ENCODE peak calls at places on chromosomes 16 and 17, in four cellular contexts. I is PC-3, Q is GM23248, S is GM23338. U is an unnamed sample. For H3K4me1, the result is how much of the 10 kb centered on the place peaks cover.

GRCh38 chr16:49463529-49463928 is 89.9 kb downstream of the C16orf78 start:
- DNase-seq in Q (no peak), I (no peak), S (no peak), U (peak)

GRCh38 chr17:1724869-1725641 is 551 bp downstream of the WDR81 start:
- DNase-seq in S (peak), I (no peak), Q (no peak), U (peak)

GRCh38 chr17:1712271-1712670 is 2.1 kb upstream of the TLCD2 start:
- DNase-seq in Q (no peak), S (no peak), I (no peak), U (no peak)

GRCh38 chr17:8004899-8005298 is 2.5 kb downstream of the GUCY2D start:
- DNase-seq in Q (peak), S (no peak), I (no peak), U (no peak)

GRCh38 chr17:35612924-35613521 is 25.9 kb downstream of the AP2B1 start:
- DNase-seq in Q (peak), S (peak), I (peak), U (peak)

GRCh38 chr17:65518256-65518655 is 43.2 kb downstream of the AXIN2 start:
- DNase-seq in I (no peak), Q (peak), S (no peak), U (no peak)

GRCh38 chr17:6444573-6445335 is 499 bp downstream of the PIMREG start:
- DNase-seq in I (no peak), Q (peak), S (peak), U (no peak)

GRCh38 chr16:87108941-87109340 is 208.3 kb downstream of the C16orf95 start:
- DNase-seq in I (no peak), S (no peak), Q (peak), U (no peak)

GRCh38 chr17:56499799-56500388 is 93.6 kb upstream of the NOG start:
- DNase-seq in Q (peak), I (peak), S (peak), U (peak)

GRCh38 chr16:1159973-1160772 is 7.3 kb downstream of the CACNA1H start:
- DNase-seq in I (peak), S (no peak), Q (no peak), U (no peak)

GRCh38 chr16:68319185-68319908 is 8.5 kb downstream of the PRMT7 start:
- DNase-seq in S (no peak), I (no peak), Q (no peak), U (no peak)

GRCh38 chr16:85536073-85536410 is 77.1 kb upstream of the GSE1 start:
- DNase-seq in I (no peak), S (no peak), Q (peak), U (no peak)

GRCh38 chr17:5282639-5283217 is 644 bp downstream of the RABEP1 start:
- DNase-seq in Q (peak), S (peak), I (no peak), U (peak)

GRCh38 chr17:17440938-17441730 is 35.7 kb upstream of the MED9 start:
- DNase-seq in Q (no peak), I (no peak), S (no peak), U (no peak)

GRCh38 chr17:79834575-79835469 is 4.4 kb downstream of the CBX4 start:
- DNase-seq in I (peak), Q (no peak), S (peak), U (no peak)

GRCh38 chr16:56370836-56371235 is 54.5 kb downstream of the AMFR start:
- DNase-seq in Q (no peak), I (peak), S (no peak), U (no peak)

GRCh38 chr16:28096974-28097373 is 33.5 kb upstream of the GSG1L start:
- DNase-seq in S (no peak), I (no peak), Q (peak), U (no peak)

DNA sequence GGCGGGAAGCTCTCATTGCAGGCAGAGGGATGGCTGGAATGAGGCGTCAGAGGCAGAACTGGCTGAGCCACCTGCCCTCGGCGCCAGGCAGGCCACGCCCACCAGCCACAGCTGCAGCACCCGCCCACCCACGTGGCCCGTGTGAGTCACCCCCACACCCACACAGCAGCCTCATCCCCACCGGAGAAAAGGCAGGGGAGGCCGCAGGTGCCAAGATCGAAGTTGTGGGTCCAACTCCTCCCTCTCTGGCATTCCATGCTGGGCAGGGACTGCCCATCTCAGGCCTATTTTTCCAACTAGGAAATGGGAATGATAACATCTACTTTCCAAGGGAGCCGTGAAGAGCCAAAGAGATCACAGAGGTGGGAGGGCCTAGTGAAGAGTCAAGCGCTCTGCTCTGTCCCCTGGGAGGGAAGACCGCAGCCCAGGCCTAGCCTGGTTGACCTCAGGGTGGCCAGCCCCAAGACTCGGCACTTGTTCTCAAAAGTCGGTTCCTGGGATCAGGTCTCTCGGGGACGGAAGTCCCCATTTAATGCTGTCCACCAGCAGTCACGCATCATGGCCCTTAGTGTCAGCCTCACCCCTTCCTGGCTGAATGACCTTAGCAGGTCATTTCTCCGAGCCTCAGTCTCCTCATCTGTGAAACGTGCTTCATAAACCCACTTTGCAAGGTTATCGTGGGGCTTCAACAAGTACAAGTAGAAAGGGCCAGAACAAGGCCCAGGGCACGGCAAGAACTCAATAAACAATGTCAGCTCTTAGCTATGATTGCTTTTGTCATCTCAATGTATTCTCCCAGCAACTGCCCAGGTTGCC is at the start of gene TRPV3:
- DNase-seq in S (no peak), I (peak), Q (peak), U (peak)
- TF ChIP-seq EZH2phosphoT487 in S (no peak), I (no peak), Q (no peak), U (no peak)

DNA sequence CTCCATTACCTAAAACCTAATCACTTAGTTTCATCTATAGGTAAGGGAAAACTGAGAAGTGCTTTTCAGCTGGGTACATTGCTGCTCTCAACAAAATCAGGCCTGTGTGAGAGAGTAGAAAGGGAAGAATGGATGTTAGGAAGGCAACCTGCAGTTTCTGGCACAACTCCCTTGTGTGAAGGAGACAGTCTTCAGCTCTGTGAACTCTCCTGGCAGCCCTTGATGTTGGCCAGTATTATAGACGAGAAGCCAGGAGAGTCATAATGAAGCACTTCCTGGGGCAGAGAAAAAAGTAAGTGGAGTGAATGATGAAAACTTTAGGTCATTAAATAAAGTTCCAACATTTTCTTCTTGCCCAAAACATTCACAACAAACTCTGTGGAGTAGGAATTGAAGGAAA is 260.1 kb downstream of the IRX3 start:
- DNase-seq in S (no peak), Q (peak), I (no peak), U (no peak)
- H3K4me1 ChIP-seq in S (under half), Q (under half), I (under half), U (under half)

GRCh38 chr17:42833771-42834422 is 700 bp downstream of the PSME3 start:
- DNase-seq in Q (peak), S (no peak), I (no peak), U (peak)
- TF ChIP-seq EZH2phosphoT487 in Q (no peak), S (no peak), I (no peak), U (no peak)

GRCh38 chr16:11631214-11631613 is 37.0 kb upstream of the SNN start:
- DNase-seq in Q (no peak), S (no peak), I (no peak), U (no peak)
- H3K4me1 ChIP-seq in Q (half or more), S (under half), I (under half), U (under half)

GRCh38 chr16:83244057-83244456 is 563.7 kb upstream of the HSBP1 start:
- DNase-seq in I (no peak), Q (no peak), S (no peak), U (no peak)
- TF ChIP-seq EZH2phosphoT487 in I (no peak), Q (no peak), S (no peak), U (no peak)

GRCh38 chr17:49890852-49891251 is 43.0 kb upstream of the TAC4 start:
- DNase-seq in I (no peak), S (peak), Q (no peak), U (no peak)

GRCh38 chr17:49887744-49888360 is 40.0 kb upstream of the TAC4 start:
- DNase-seq in Q (no peak), I (peak), S (no peak), U (no peak)

GRCh38 chr17:49891694-49892389 is 44.0 kb upstream of the TAC4 start:
- DNase-seq in S (no peak), I (no peak), Q (no peak), U (no peak)

GRCh38 chr17:49889500-49889899 is 41.6 kb upstream of the TAC4 start:
- DNase-seq in S (no peak), Q (no peak), I (no peak), U (no peak)

DNA sequence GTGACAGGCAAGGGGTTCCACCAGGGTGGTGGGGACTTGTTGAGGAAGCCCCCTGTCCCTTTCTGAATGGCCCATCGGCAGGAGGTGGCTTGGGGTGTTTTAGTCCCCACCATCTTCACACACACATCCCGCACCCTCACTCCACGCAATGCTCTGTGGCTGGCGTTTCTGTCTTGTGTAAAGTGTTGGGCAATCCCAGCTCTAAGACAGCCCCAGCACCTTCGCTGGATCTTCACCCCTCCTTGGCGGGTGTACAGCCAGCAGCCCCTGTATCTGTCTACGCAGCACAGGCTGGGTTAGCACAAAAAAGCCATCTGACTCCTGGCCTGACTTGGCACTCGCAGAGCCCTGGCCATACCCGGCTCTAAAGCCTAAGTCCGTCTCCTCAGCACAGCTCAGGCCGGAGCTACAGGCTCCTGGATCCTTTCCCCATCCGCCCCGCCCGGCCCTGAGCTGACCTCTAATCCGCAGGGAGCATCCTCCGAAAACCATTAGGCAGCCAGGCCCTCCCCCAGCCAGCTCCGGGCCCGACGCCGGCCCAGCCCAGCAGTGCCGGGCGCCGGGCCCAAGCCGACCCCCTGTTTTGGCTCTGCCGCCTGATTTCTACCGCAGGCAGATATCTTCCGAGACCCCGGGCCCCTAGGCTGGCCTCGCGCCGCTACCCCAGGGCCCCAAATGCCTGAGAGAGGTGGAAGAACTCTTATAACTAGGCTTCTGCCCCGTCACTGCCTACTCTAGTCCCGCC is 42.4 kb upstream of the TAC4 start:
- DNase-seq in Q (no peak), S (peak), I (no peak), U (no peak)
- H3K4me1 ChIP-seq in Q (under half), S (under half), I (under half), U (under half)

GRCh38 chr17:71914812-71915211 is 206.0 kb upstream of the SOX9 start:
- DNase-seq in I (no peak), Q (no peak), S (no peak), U (no peak)

GRCh38 chr17:71909155-71909554 is 211.7 kb upstream of the SOX9 start:
- DNase-seq in I (no peak), Q (no peak), S (no peak), U (no peak)

GRCh38 chr17:71905632-71906031 is 215.2 kb upstream of the SOX9 start:
- DNase-seq in I (no peak), S (no peak), Q (no peak), U (no peak)

GRCh38 chr17:71914042-71914441 is 206.8 kb upstream of the SOX9 start:
- DNase-seq in Q (no peak), I (no peak), S (no peak), U (no peak)

DNA sequence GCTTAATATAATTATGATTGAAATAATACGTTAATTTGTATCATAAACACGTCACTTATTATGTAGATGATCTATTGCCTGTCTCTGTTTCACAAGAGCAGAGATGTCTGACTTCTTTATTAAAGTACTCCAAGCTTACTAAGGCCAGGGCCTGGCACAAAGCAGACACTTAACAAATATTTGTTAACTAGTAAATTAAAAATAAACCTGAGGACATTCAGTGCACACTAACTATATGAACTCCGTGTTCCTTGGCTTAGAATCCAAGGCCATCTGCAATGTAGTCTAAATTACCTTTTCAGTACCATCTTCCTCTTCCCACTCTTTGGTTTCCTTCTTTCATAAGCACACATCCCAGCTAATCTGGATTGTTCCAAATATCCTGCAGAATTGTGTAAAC is 210.8 kb upstream of the SOX9 start:
- DNase-seq in S (no peak), I (no peak), Q (no peak), U (no peak)
- TF ChIP-seq EZH2phosphoT487 in S (no peak), I (no peak), Q (no peak), U (no peak)

GRCh38 chr16:8951447-8952280 is 12.0 kb downstream of the USP7 start:
- DNase-seq in I (peak), S (no peak), Q (no peak), U (peak)

GRCh38 chr16:8952281-8952751 is 11.4 kb downstream of the USP7 start:
- DNase-seq in Q (no peak), S (no peak), I (no peak), U (no peak)

GRCh38 chr16:8949536-8950418 is 13.9 kb downstream of the USP7 start:
- DNase-seq in I (no peak), S (no peak), Q (no peak), U (no peak)

GRCh38 chr16:8948831-8949230 is 14.9 kb downstream of the USP7 start:
- DNase-seq in S (no peak), Q (no peak), I (no peak), U (no peak)

GRCh38 chr16:8950580-8951077 is 13.1 kb downstream of the USP7 start:
- DNase-seq in Q (peak), I (no peak), S (no peak), U (no peak)
- H3K4me1 ChIP-seq in Q (under half), I (under half), S (half or more), U (half or more)

GRCh38 chr17:76270127-76270592 is 5.0 kb downstream of the UBALD2 start:
- DNase-seq in S (no peak), I (no peak), Q (no peak), U (no peak)
- TF ChIP-seq EZH2phosphoT487 in S (no peak), I (no peak), Q (no peak), U (no peak)

DNA sequence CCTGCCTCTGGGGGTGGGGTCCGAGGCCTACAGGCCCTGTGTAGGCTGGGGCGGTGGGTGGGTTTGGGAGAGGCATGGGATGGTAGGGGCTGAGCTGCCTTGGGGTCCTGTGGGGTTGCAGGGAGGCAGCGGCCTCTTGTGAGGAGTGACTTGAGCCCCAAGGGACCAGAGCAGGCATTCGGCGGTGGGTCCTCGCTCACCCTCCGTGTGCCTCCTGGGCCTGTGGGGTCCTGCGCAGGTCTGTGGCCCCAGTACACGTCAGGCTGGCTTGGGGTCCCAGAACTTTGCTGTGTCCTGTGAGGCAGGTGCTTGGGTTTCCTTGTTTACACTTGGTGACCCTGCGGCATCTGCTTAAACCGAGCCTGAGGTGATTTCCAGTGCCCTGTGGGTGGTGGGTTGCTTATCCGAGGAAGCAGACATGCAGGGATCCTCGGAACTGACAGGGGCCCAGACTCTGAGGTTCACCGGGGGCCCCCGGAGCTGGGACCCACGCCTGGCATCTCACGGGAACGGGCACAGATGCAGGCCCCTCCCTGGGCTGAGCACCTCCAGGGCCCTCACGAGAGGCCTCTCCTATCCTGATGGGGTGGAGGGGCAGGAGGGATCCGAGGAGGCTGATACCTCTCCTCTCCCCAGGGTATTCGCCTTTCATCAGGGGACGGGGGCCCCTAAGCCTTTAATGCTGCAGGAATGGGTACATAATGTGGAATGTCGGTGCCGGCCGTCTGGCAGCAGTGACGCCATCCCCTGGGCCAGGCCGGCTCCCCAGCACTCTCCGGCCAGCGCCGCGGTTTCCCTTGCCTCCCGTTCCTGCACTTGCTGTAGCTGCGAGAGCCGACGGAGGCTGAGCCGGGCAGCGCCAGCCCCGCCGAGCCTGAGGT is 7.7 kb downstream of the METRNL start:
- DNase-seq in I (no peak), Q (peak), S (no peak), U (no peak)
- H3K4me1 ChIP-seq in I (under half), Q (half or more), S (under half), U (under half)

U was measured in MM.1S.